ENCODE peak calls at places on chromosomes 1 and 21, in eight cellular contexts. H is CD4-positive, alpha-beta memory T cell; D is dorsolateral prefrontal cortex; W is fibroblast of lung; E is breast epithelium; X is mammary epithelial cell; F is ovary; I is left ventricle myocardium inferior. A is an unnamed sample.
A peak's percentile ranks its signal among the peaks of the same experiment; 100 is the strongest.

GRCh38 chr1:213387380-213388015 is 336.5 kb downstream of the RPS6KC1 start:
- DNase-seq in H (no peak), I (no peak), F (no peak), W (no peak), X (no peak), D (no peak), E (no peak), A (no peak)

GRCh38 chr21:43864313-43864805 is 664 bp upstream of the AGPAT3 start:
- DNase-seq in H (peak; percentile 29), F (peak; percentile 56), E (peak; percentile 67), X (peak; percentile 50), I (peak; percentile 53), D (no peak), W (peak; percentile 31), A (no peak)

GRCh38 chr1:25117233-25117823 is 115.0 kb downstream of the SYF2 start:
- DNase-seq in H (no peak), F (no peak), W (no peak), D (no peak), E (no peak), I (no peak), X (peak; percentile 33), A (no peak)

GRCh38 chr1:54485417-54485816 is 62.6 kb upstream of the ACOT11 start:
- DNase-seq in F (no peak), X (peak; percentile 77), D (no peak), I (no peak), H (no peak), E (no peak), W (peak; percentile 15), A (no peak)

GRCh38 chr1:89363196-89363595 is 663 bp upstream of the GBP6 start:
- DNase-seq in X (peak; percentile 83), W (no peak), I (no peak), F (no peak), D (no peak), H (no peak), E (no peak), A (no peak)

GRCh38 chr1:199336745-199337640 is 690.5 kb upstream of the NR5A2 start:
- DNase-seq in F (no peak), W (no peak), H (no peak), D (no peak), X (no peak), I (no peak), E (no peak), A (no peak)

GRCh38 chr1:244918422-244919319 is 54.3 kb upstream of the HNRNPU start:
- DNase-seq in W (no peak), F (peak; percentile 31), X (peak; percentile 12), D (peak; percentile 47), H (peak; percentile 78), E (no peak), I (peak; percentile 42), A (peak; percentile 18)

GRCh38 chr1:81598623-81599022 is 202.1 kb upstream of the ADGRL2 start:
- DNase-seq in X (no peak), H (no peak), F (no peak), D (no peak), E (no peak), I (no peak), W (no peak), A (no peak)

GRCh38 chr1:83632906-83633305 is 366.0 kb downstream of the TTLL7 start:
- DNase-seq in I (no peak), W (no peak), E (no peak), X (no peak), F (no peak), H (no peak), D (no peak), A (no peak)

GRCh38 chr1:34923490-34923889 is 6.0 kb downstream of the DLGAP3 start:
- DNase-seq in W (no peak), D (no peak), F (no peak), I (no peak), X (no peak), E (no peak), H (no peak), A (no peak)

GRCh38 chr1:27488523-27489138 is 1.3 kb downstream of the WASF2 start:
- DNase-seq in F (no peak), I (no peak), H (peak; percentile 26), D (no peak), X (peak; percentile 51), W (peak; percentile 23), E (no peak), A (no peak)

GRCh38 chr1:244296447-244296846 is 155.3 kb downstream of the ADSS2 start:
- DNase-seq in I (no peak), X (no peak), H (no peak), D (no peak), E (no peak), F (no peak), W (no peak), A (no peak)

GRCh38 chr1:40344597-40344996 is 27.5 kb upstream of the COL9A2 start:
- DNase-seq in X (peak; percentile 21), I (peak; percentile 36), H (no peak), W (peak; percentile 53), E (no peak), D (no peak), F (no peak), A (peak; percentile 45)

GRCh38 chr1:27887215-27888035 is 15.1 kb downstream of the THEMIS2 start:
- DNase-seq in I (no peak), E (peak; percentile 17), D (no peak), F (no peak), H (peak; percentile 67), W (no peak), X (no peak), A (no peak)

GRCh38 chr1:32714277-32714676 is 11.7 kb upstream of the SYNC start:
- DNase-seq in D (no peak), W (no peak), F (no peak), I (no peak), H (no peak), X (no peak), E (no peak), A (no peak)

GRCh38 chr1:46183119-46183842 is 7.0 kb upstream of the P3R3URF start:
- DNase-seq in I (peak; percentile 68), E (peak; percentile 81), H (no peak), W (peak; percentile 77), X (peak; percentile 100), F (peak; percentile 54), D (no peak), A (no peak)

GRCh38 chr1:108854226-108855019 is 2.5 kb downstream of the AKNAD1 start:
- DNase-seq in W (peak; percentile 10), H (no peak), E (no peak), I (no peak), F (no peak), X (no peak), D (no peak), A (no peak)

DNA sequence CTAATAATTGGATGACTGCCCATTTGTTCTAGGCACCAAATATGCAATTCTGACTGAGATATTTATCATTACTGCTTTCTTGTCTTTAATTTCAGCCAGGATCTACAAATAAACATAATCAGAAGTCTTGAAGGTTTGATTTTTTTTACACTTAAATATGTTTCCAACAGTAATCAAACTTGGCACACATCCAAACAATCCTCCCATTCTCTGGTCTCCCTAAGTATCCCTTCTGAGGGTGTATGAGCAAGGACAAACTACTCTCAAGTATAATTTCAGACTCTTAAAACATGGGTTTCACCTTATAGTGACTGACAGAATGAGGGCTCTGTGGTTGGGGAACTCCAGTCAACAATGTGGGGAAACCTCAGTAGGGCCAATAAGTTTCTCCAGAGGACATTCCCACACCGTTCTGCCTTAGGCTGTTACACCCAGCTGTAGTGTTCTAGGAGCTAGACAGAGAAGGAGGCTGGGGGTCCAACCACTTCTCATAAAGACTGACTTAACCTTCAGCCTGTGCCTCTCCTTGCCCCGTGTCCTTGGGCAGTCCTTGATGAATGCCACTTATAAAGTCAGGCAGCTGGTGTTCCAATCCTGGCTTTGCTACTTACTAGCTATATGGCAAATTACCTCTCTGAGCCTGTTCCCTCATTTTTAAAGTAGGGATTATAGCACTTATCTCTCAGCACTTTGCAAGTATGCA is 1.5 kb upstream of the PALMD start:
- DNase-seq in F (no peak), W (no peak), I (no peak), H (no peak), X (peak; percentile 63), E (no peak), D (no peak), A (no peak)
- H3K27ac ChIP-seq in F (no peak overlapping the region), W (no peak overlapping the region), I (peak overlapping the region; percentile 95), H (no peak overlapping the region), X (peak overlapping the region; percentile 87), E (peak overlapping the region; percentile 85), D (no peak overlapping the region), A (no peak overlapping the region)

GRCh38 chr1:42658880-42659337 is 686 bp downstream of the PPIH start:
- DNase-seq in F (no peak), H (no peak), E (no peak), D (no peak), X (no peak), I (no peak), W (peak; percentile 6), A (no peak)
- H3K27ac ChIP-seq in F (no peak overlapping the region), H (peak overlapping the region; percentile 65), E (peak overlapping the region; percentile 69), D (no peak overlapping the region), X (peak overlapping the region; percentile 42), I (peak overlapping the region; percentile 89), W (peak overlapping the region; percentile 74), A (peak overlapping the region; percentile 80)

GRCh38 chr1:47436979-47437517 is 796 bp upstream of the FOXD2 start:
- DNase-seq in I (no peak), W (peak; percentile 31), X (peak; percentile 57), D (no peak), F (no peak), E (no peak), H (peak; percentile 29), A (no peak)
- H3K27ac ChIP-seq in I (peak overlapping the region; percentile 82), W (peak overlapping the region; percentile 60), X (peak overlapping the region; percentile 42), D (no peak overlapping the region), F (no peak overlapping the region), E (peak overlapping the region; percentile 70), H (peak overlapping the region; percentile 46), A (peak overlapping the region; percentile 9)

GRCh38 chr1:225817611-225818061 is 7.7 kb downstream of the EPHX1 start:
- DNase-seq in X (peak; percentile 75), I (peak; percentile 65), H (no peak), D (peak; percentile 78), E (peak; percentile 72), F (peak; percentile 79), W (peak; percentile 95), A (peak; percentile 80)

GRCh38 chr1:225822655-225823403 is 12.9 kb downstream of the EPHX1 start:
- DNase-seq in F (peak; percentile 37), X (no peak), W (no peak), H (no peak), D (no peak), E (no peak), I (no peak), A (no peak)

GRCh38 chr1:225819346-225820192 is 9.6 kb downstream of the EPHX1 start:
- DNase-seq in W (no peak), X (no peak), I (no peak), D (no peak), H (no peak), E (no peak), F (no peak), A (no peak)

GRCh38 chr1:225818229-225818628 is 8.3 kb downstream of the EPHX1 start:
- DNase-seq in F (no peak), I (no peak), H (no peak), W (no peak), D (no peak), E (no peak), X (no peak), A (no peak)

DNA sequence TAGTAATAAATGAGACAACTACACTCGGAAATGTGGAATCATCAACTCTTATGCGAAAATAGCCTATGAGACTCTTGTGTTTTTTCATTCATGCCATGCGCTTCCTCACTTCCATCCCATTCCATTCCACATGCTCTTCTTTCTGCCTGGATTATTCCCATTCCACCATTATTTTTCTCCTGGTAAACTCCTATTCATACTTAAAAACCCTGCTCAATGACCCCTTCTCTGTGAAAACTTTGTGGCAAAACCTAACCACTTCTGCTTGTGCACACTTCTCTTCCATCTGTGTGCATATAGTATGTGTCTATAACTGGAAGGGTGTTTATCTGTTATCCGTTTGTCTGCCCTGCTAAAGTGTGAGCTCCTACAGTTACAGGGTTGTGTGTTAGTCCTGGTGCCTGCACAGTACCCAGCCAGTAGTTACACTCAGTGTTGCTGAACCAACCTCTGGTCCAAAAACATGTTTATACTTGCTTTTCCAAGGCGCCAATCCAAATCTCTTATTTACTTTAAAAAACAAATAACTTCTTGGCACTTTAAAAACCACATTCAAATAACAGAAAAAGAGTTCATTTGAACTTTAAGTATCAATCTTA is 10.7 kb downstream of the EPHX1 start:
- DNase-seq in I (no peak), H (no peak), D (no peak), W (peak; percentile 54), E (no peak), F (no peak), X (no peak), A (no peak)
- H3K27ac ChIP-seq in I (peak overlapping the region; percentile 73), H (no peak overlapping the region), D (no peak overlapping the region), W (no peak overlapping the region), E (no peak overlapping the region), F (no peak overlapping the region), X (no peak overlapping the region), A (no peak overlapping the region)